ENCODE peak calls at places on chromosomes 11 and 22, in six cellular contexts. X is pancreas; R is Panc1; G is stimulated activated naive CD8-positive, alpha-beta T cell treated with anti-CD3 and anti-CD28 coated beads, Interleukin-15, Interleukin-2, amounts not matched to agents 100 U/mL and 50 U/mL, for 24 hours; E is right cardiac atrium; U is foreskin keratinocyte. B is an unnamed sample.

GRCh38 chr22:39520874-39521857 is 804 bp downstream of the ATF4 start:
- ATAC-seq in U (peak), G (peak), R (peak), E (peak), X (peak), B (peak)

GRCh38 chr11:12177739-12178338 is 67.4 kb downstream of the MICAL2 start:
- ATAC-seq in X (no peak), R (no peak), E (peak), U (no peak), G (no peak), B (no peak)

GRCh38 chr11:70833554-70833953 is 418.8 kb downstream of the SHANK2 start:
- ATAC-seq in E (no peak), G (no peak), U (no peak), R (no peak), X (no peak), B (no peak)

GRCh38 chr11:46141597-46141996 is 20.3 kb upstream of the PHF21A start:
- ATAC-seq in R (no peak), U (no peak), X (no peak), G (no peak), E (no peak), B (no peak)

GRCh38 chr22:47695176-47695575 is 932.7 kb downstream of the TBC1D22A start:
- ATAC-seq in X (no peak), G (peak), U (no peak), E (no peak), R (no peak), B (no peak)

GRCh38 chr22:30167734-30168133 is 78.8 kb downstream of the LIF start:
- ATAC-seq in X (no peak), R (no peak), U (no peak), G (peak), E (no peak), B (no peak)

GRCh38 chr11:34975482-34975881 is 59.1 kb downstream of the PDHX start:
- ATAC-seq in X (peak), R (no peak), G (no peak), E (no peak), U (no peak), B (no peak)

GRCh38 chr22:22410121-22410520 is 98.4 kb downstream of the ZNF280B start:
- ATAC-seq in X (peak), G (no peak), R (no peak), E (peak), U (no peak), B (peak)

GRCh38 chr11:76678316-76678715 is 7.8 kb upstream of the LRRC32 start:
- ATAC-seq in X (no peak), U (no peak), G (no peak), E (no peak), R (no peak), B (no peak)

GRCh38 chr22:36285017-36285416 is 32.1 kb downstream of the APOL1 start:
- ATAC-seq in G (no peak), R (no peak), X (no peak), E (no peak), U (no peak), B (no peak)

GRCh38 chr11:3905080-3905953 is 49.9 kb downstream of the STIM1 start:
- ATAC-seq in E (peak), X (peak), G (peak), U (peak), R (peak), B (peak)

GRCh38 chr22:20866716-20867115 is 7.9 kb downstream of the SNAP29 start:
- ATAC-seq in E (no peak), U (no peak), X (no peak), G (no peak), R (no peak), B (no peak)

GRCh38 chr22:48270731-48271130 is 1508.3 kb downstream of the TBC1D22A start:
- ATAC-seq in U (no peak), R (no peak), G (no peak), E (no peak), X (no peak), B (no peak)

GRCh38 chr11:109421981-109422590 is at the start of gene C11orf87:
- ATAC-seq in G (no peak), R (no peak), U (peak), X (peak), E (no peak), B (no peak)

B was measured in esophagus mucosa.